ENCODE peak calls at places on chromosomes 5 and 9, in four cellular contexts. Z, V, F and N are unnamed samples.

GRCh38 chr5:57785946-57786345 is 303.3 kb upstream of the ACTBL2 start:
- DNase-seq in V (no peak), F (no peak), Z (no peak), N (no peak)

GRCh38 chr5:133489632-133490031 is 122.7 kb downstream of the FSTL4 start:
- DNase-seq in F (no peak), Z (no peak), V (no peak), N (no peak)

GRCh38 chr5:43190755-43191603 is 1.0 kb upstream of the NIM1K start:
- DNase-seq in V (peak), F (peak), Z (no peak), N (no peak)

GRCh38 chr5:10370931-10371330 is 17.4 kb downstream of the MARCHF6 start:
- DNase-seq in V (no peak), F (no peak), Z (no peak), N (no peak)

GRCh38 chr9:120944434-120945125 is 18.0 kb upstream of the TRAF1 start:
- DNase-seq in F (no peak), Z (no peak), V (no peak), N (no peak)

GRCh38 chr5:173486355-173486754 is 130.1 kb downstream of the BOD1 start:
- DNase-seq in V (no peak), Z (no peak), F (no peak), N (no peak)

GRCh38 chr5:135308245-135308644 is 90.8 kb downstream of the MACROH2A1 start:
- DNase-seq in V (peak), Z (no peak), F (no peak), N (no peak)

GRCh38 chr9:137613259-137613658 is 5.5 kb upstream of the EHMT1 start:
- DNase-seq in Z (no peak), F (no peak), V (no peak), N (no peak)

GRCh38 chr5:120035815-120036577 is 406.6 kb downstream of the FAM170A start:
- DNase-seq in V (no peak), Z (no peak), F (no peak), N (no peak)

GRCh38 chr5:38292228-38292627 is 33.9 kb downstream of the EGFLAM start:
- DNase-seq in V (no peak), F (no peak), Z (no peak), N (no peak)

GRCh38 chr9:88697764-88698436 is 162.9 kb downstream of the NXNL2 start:
- DNase-seq in V (peak), Z (no peak), F (no peak), N (no peak)

GRCh38 chr5:17151686-17152085 is 65.7 kb upstream of the BASP1 start:
- DNase-seq in Z (no peak), F (no peak), V (no peak), N (no peak)

GRCh38 chr9:29129763-29130162 is 1556.5 kb upstream of the C9orf72 start:
- DNase-seq in F (no peak), V (no peak), Z (peak), N (no peak)